ENCODE peak calls at places on chromosomes 12 and 14, in eight cellular contexts. V is HCT116, M is transverse colon, E is stomach, I is prostate gland, K is vagina, Q is endothelial cell of umbilical vein, S is suprapubic skin. Z is an unnamed sample.

GRCh38 chr12:118714051-118714460 is 267.3 kb upstream of the SRRM4 start:
- DNase-seq in S (no peak), M (peak; percentile 27), E (no peak), Q (no peak), K (no peak), V (peak; percentile 34), I (no peak), Z (no peak)

GRCh38 chr12:92955997-92956663 is 27.0 kb upstream of the EEA1 start:
- DNase-seq in M (no peak), I (no peak), Q (peak; percentile 80), K (no peak), E (no peak), V (no peak), S (no peak), Z (no peak)

GRCh38 chr12:59874781-59875180 is 279.0 kb downstream of the SLC16A7 start:
- DNase-seq in E (no peak), M (no peak), I (no peak), Q (no peak), K (no peak), S (no peak), V (no peak), Z (no peak)

GRCh38 chr12:42017036-42017435 is 127.6 kb downstream of the GXYLT1 start:
- DNase-seq in V (no peak), K (no peak), Q (no peak), M (no peak), S (no peak), E (no peak), I (no peak), Z (no peak)

GRCh38 chr12:45224311-45224710 is 8.4 kb downstream of the ANO6 start:
- DNase-seq in S (no peak), M (no peak), E (no peak), Q (no peak), I (no peak), K (no peak), V (no peak), Z (no peak)

GRCh38 chr12:105659355-105660075 is 329.0 kb downstream of the C12orf75 start:
- DNase-seq in V (no peak), M (no peak), E (no peak), S (no peak), I (peak; percentile 22), Q (peak; percentile 20), K (peak; percentile 87), Z (no peak)

GRCh38 chr12:105696-106095 is 39.1 kb downstream of the IQSEC3 start:
- DNase-seq in E (no peak), V (no peak), S (no peak), I (no peak), K (no peak), M (no peak), Q (no peak), Z (no peak)

GRCh38 chr12:116196226-116196625 is 81.3 kb downstream of the MED13L start:
- DNase-seq in I (no peak), E (no peak), S (no peak), M (no peak), V (no peak), K (no peak), Q (no peak), Z (no peak)

GRCh38 chr14:63249112-63249511 is 44.9 kb downstream of the RHOJ start:
- DNase-seq in E (no peak), S (no peak), Q (peak; percentile 79), I (no peak), V (no peak), M (no peak), K (no peak), Z (no peak)

GRCh38 chr12:94575024-94575423 is 75.3 kb downstream of the TMCC3 start:
- DNase-seq in Q (no peak), S (no peak), M (no peak), K (no peak), E (no peak), I (no peak), V (no peak), Z (no peak)

GRCh38 chr14:104184911-104185499 is 46.6 kb downstream of the KIF26A start:
- DNase-seq in M (peak; percentile 35), V (no peak), E (no peak), S (no peak), K (no peak), Q (peak; percentile 86), I (no peak), Z (peak; percentile 77)

GRCh38 chr12:84413656-84414055 is 498.9 kb downstream of the SLC6A15 start:
- DNase-seq in E (no peak), K (no peak), Q (no peak), M (no peak), S (no peak), V (no peak), I (no peak), Z (no peak)

GRCh38 chr12:94151577-94151976 is 3.2 kb downstream of the PLXNC1 start:
- DNase-seq in M (peak; percentile 59), I (no peak), Q (no peak), S (no peak), K (no peak), E (no peak), V (no peak), Z (no peak)

GRCh38 chr12:131735863-131736806 is 25.2 kb downstream of the SFSWAP start:
- DNase-seq in V (no peak), I (no peak), S (no peak), K (no peak), M (no peak), Q (no peak), E (no peak), Z (no peak)

GRCh38 chr14:81694419-81694818 is 160.8 kb upstream of the SEL1L start:
- DNase-seq in E (no peak), M (no peak), V (no peak), K (no peak), I (peak; percentile 16), S (no peak), Q (no peak), Z (no peak)

GRCh38 chr14:73489481-73490175 is 1.1 kb upstream of the RIOX1 start:
- DNase-seq in M (no peak), K (no peak), Q (no peak), I (no peak), V (no peak), E (no peak), S (no peak), Z (no peak)

DNA sequence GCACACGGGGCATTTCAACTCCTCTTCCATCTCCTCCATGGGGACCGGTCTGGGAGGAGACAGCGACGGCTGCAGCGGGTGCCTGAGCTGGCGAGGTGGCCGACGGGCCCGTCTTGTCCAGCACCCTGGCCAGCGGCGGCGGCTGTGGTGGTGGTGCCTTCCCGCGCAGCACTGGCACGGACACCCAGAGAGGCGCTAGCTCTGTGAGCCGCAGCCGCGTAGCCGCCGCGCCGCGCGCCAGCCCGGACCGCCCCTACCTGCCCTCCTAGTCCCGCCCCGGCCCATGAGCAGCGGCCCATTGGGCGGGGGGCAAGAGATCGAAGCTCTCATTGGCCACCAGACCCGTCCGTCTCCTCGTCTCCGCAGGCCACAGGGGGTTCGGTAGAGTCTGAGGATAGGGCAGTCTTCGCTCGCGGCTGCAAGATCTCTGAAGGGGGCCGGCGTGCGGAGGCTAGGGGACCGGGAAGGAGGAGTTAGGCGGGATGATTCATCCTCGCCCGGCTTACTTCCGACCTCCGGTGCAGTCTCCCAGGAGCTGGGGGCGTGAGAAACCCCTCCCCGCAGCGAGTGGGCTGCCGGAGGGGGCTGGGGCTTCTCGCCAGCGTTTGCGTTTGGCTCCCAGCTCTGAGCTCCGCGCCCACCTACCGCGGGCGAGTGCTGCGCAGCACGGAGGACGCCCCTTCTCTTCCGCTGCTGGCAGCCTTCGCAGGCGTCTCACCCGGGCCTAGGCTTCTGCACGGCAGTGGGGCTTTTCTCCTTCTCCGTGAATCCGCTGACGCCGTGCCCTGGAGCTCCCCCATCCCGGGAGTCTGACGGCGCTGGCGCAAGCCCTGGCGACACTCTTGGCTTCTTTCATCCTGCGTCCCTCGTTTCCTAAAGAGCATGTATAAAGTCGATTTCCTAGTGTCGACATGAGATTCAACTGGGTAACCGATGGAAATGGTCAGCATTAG is at the start of gene TRIM9:
- DNase-seq in I (peak; percentile 95), Q (peak; percentile 89), E (peak; percentile 89), S (peak; percentile 94), M (peak; percentile 96), K (peak; percentile 94), V (peak; percentile 95), Z (peak; percentile 98)
- TF ChIP-seq POLR2A in I (peak; percentile 30), Q (no peak), E (no peak), S (no peak), M (peak; percentile 25), K (peak; percentile 26), V (no peak), Z (no peak)

GRCh38 chr14:100069161-100069800 is 4.1 kb downstream of the EVL start:
- DNase-seq in Q (no peak), V (no peak), M (no peak), I (no peak), K (no peak), E (no peak), S (no peak), Z (no peak)
- H3K4me3 ChIP-seq in Q (no peak overlapping the region), V (no peak overlapping the region), M (no peak overlapping the region), I (no peak overlapping the region), K (no peak overlapping the region), E (peak overlapping the region; percentile 9), S (no peak overlapping the region), Z (peak overlapping the region; percentile 24)

GRCh38 chr12:124379938-124380754 is 85.3 kb downstream of the RFLNA start:
- DNase-seq in I (peak; percentile 55), M (peak; percentile 46), Q (peak; percentile 93), E (peak; percentile 50), K (peak; percentile 95), S (no peak), V (no peak), Z (peak; percentile 69)
- TF ChIP-seq POLR2AphosphoS5 in I (peak; percentile 34), M (peak; percentile 60), Q (peak; percentile 99), E (peak; percentile 21), K (peak; percentile 72), S (peak; percentile 35), V (no peak), Z (peak; percentile 83)

GRCh38 chr12:109767456-109767855 is 53.8 kb downstream of the FAM222A start:
- DNase-seq in K (no peak), Q (no peak), M (no peak), I (no peak), E (no peak), S (no peak), V (no peak), Z (no peak)
- TF ChIP-seq POLR2A in K (no peak), Q (no peak), M (no peak), I (no peak), E (no peak), S (no peak), V (no peak), Z (no peak)

GRCh38 chr12:114659084-114659483 is 24.9 kb downstream of the TBX3 start:
- DNase-seq in S (no peak), E (no peak), V (no peak), M (no peak), I (no peak), K (no peak), Q (no peak), Z (no peak)

GRCh38 chr12:114658002-114658441 is 26.0 kb downstream of the TBX3 start:
- DNase-seq in Q (no peak), S (no peak), V (no peak), E (no peak), I (no peak), M (no peak), K (no peak), Z (no peak)

GRCh38 chr12:114657597-114657920 is 26.4 kb downstream of the TBX3 start:
- DNase-seq in M (no peak), S (no peak), I (no peak), Q (no peak), K (no peak), V (no peak), E (no peak), Z (no peak)

GRCh38 chr12:114656906-114657596 is 26.9 kb downstream of the TBX3 start:
- DNase-seq in E (no peak), K (no peak), M (no peak), I (no peak), V (no peak), S (no peak), Q (no peak), Z (no peak)

GRCh38 chr12:114655934-114656697 is 27.9 kb downstream of the TBX3 start:
- DNase-seq in E (no peak), K (no peak), V (peak; percentile 35), S (no peak), I (peak; percentile 93), Q (peak; percentile 57), M (no peak), Z (no peak)
- H3K4me3 ChIP-seq in E (no peak overlapping the region), K (no peak overlapping the region), V (no peak overlapping the region), S (no peak overlapping the region), I (no peak overlapping the region), Q (no peak overlapping the region), M (no peak overlapping the region), Z (no peak overlapping the region)

Z was measured in upper lobe of left lung.